ENCODE peak calls at places on chromosomes 16 and 17, in seven cellular contexts. N is stimulated activated CD8-positive, alpha-beta memory T cell treated with anti-CD3 and anti-CD28 coated beads, Interleukin-4, amount 100 ng/mL, for 24 hours; D is NCI-H1105; X is ecto neural progenitor cell; K is DMS79; Y is fibroblast of the aortic adventitia; S is fibroblast of lung. V is an unnamed sample.

GRCh38 chr16:10490141-10490540 is 90.3 kb downstream of the EMP2 start:
- DNase-seq in N (no peak), D (no peak), X (no peak), K (no peak), Y (peak), S (peak), V (no peak)

GRCh38 chr17:75010683-75011406 is 1.6 kb upstream of the MRPL58 start:
- DNase-seq in N (no peak), D (no peak), X (no peak), K (no peak), Y (peak), S (peak), V (no peak)

GRCh38 chr17:75147878-75148546 is 6.3 kb downstream of the JPT1 start:
- DNase-seq in N (no peak), D (no peak), X (no peak), K (no peak), Y (no peak), S (no peak), V (no peak)

GRCh38 chr16:28985611-28986041 is 774 bp downstream of the LAT start:
- DNase-seq in N (no peak), D (no peak), X (no peak), K (no peak), Y (no peak), S (no peak), V (no peak)

GRCh38 chr17:60079401-60079861 is 710 bp upstream of the HEATR6 start:
- DNase-seq in N (no peak), D (no peak), X (peak), K (no peak), Y (peak), S (peak), V (no peak)

GRCh38 chr17:50363217-50364060 is 9.5 kb downstream of the MRPL27 start:
- DNase-seq in N (no peak), D (no peak), X (peak), K (no peak), Y (peak), S (peak), V (peak)

GRCh38 chr17:38533706-38534497 is 71.8 kb downstream of the SRCIN1 start:
- DNase-seq in N (no peak), D (no peak), X (no peak), K (no peak), Y (no peak), S (no peak), V (no peak)

GRCh38 chr17:37259030-37259735 is 116.6 kb upstream of the C17orf78 start:
- DNase-seq in N (no peak), D (no peak), X (no peak), K (no peak), Y (peak), S (peak), V (no peak)

GRCh38 chr16:24921229-24921628 is 75.5 kb downstream of the SLC5A11 start:
- DNase-seq in N (peak), D (no peak), X (no peak), K (no peak), Y (no peak), S (no peak), V (no peak)

GRCh38 chr16:23368469-23368868 is 66.4 kb downstream of the SCNN1B start:
- DNase-seq in N (no peak), D (no peak), X (no peak), K (no peak), Y (no peak), S (peak), V (no peak)

GRCh38 chr17:80882323-80882722 is 109.3 kb upstream of the CHMP6 start:
- DNase-seq in N (no peak), D (no peak), X (no peak), K (no peak), Y (no peak), S (no peak), V (no peak)